ENCODE peak calls at places on chromosomes 16 and 17, in four cellular contexts. S, B, P and U are unnamed samples.

GRCh38 chr17:67431210-67432015 is 54.3 kb downstream of the PITPNC1 start:
- DNase-seq in S (peak; percentile 12), B (no peak), P (no peak), U (no peak)

GRCh38 chr16:11036040-11036439 is 91.7 kb downstream of the CLEC16A start:
- DNase-seq in S (no peak), B (no peak), P (no peak), U (no peak)

GRCh38 chr17:13541032-13541480 is 60.7 kb downstream of the HS3ST3A1 start:
- DNase-seq in S (no peak), B (no peak), P (no peak), U (no peak)

GRCh38 chr16:50067290-50067853 is 1.6 kb downstream of the HEATR3 start:
- DNase-seq in S (no peak), B (peak; percentile 79), P (no peak), U (peak; percentile 47)

GRCh38 chr16:51150894-51151320 is at the start of gene SALL1:
- DNase-seq in S (no peak), B (no peak), P (no peak), U (no peak)

GRCh38 chr17:4839221-4839620 is 6.1 kb downstream of the MINK1 start:
- DNase-seq in S (no peak), B (no peak), P (no peak), U (no peak)

GRCh38 chr17:72399023-72399607 is 278.3 kb downstream of the SOX9 start:
- DNase-seq in S (no peak), B (no peak), P (no peak), U (no peak)

GRCh38 chr17:60525347-60525623 is 757 bp downstream of the APPBP2 start:
- DNase-seq in S (no peak), B (no peak), P (no peak), U (peak; percentile 16)

GRCh38 chr16:87240211-87241134 is 76.7 kb downstream of the C16orf95 start:
- DNase-seq in S (no peak), B (no peak), P (no peak), U (no peak)

GRCh38 chr17:40550608-40551007 is 14.7 kb downstream of the CCR7 start:
- DNase-seq in S (no peak), B (no peak), P (no peak), U (no peak)

GRCh38 chr17:50139950-50140885 is 10.3 kb upstream of the SAMD14 start:
- DNase-seq in S (peak; percentile 89), B (peak; percentile 77), P (no peak), U (peak; percentile 92)

GRCh38 chr17:59807892-59808509 is 84.7 kb downstream of the TUBD1 start:
- DNase-seq in S (no peak), B (no peak), P (no peak), U (no peak)

GRCh38 chr16:74603848-74604247 is 3.1 kb downstream of the GLG1 start:
- DNase-seq in S (no peak), B (peak; percentile 33), P (no peak), U (no peak)

GRCh38 chr17:73624496-73624988 is 19.7 kb downstream of the SDK2 start:
- DNase-seq in S (no peak), B (no peak), P (no peak), U (no peak)

DNA sequence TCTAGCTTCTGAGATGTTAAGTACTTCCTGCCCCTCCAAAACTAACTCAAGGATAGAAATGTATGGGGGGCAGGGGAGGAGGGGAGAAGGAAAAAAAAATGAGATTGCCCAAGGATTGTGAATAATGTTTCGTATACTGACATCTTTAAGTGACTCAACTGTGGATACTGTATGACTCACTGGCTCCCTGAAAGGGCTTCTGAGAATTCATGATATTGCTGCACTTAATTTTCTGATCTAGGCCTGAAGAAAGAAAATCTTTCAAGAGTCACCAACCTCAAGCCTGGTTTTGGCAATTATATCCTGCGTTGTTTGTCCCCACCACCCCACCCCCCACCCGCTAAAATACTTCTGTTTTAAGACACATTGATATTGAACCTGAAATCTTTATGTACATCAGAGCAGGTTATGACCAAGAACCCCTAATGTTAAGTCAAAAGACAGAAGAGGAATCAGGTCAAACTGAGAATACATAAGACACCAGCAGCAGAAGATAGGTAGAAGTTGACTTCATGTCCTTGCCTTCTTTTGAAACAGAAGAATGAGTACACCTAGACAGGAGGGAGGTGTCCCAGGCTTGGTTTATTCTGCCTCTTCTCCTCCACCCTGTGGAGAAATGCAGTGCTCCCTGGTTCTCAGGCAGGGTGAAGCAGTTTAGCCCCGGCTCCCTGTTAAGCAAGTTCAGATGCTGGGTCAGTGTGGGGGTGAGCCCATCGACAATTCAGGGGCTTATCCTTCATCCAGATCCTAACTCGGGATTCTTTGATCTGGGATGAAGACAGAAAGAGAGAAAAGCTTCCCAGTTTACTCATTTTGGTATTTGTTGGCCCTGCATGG is 3.3 kb upstream of the FBXL20 start:
- DNase-seq in S (peak; percentile 20), B (no peak), P (no peak), U (no peak)
- TF ChIP-seq CREB1 in S (no peak), B (no peak), P (no peak), U (no peak)

GRCh38 chr16:84190731-84191388 is at the start of gene ADAD2:
- DNase-seq in S (peak; percentile 87), B (no peak), P (no peak), U (peak; percentile 84)
- TF ChIP-seq JUNB in S (no peak), B (no peak), P (no peak), U (no peak)

DNA sequence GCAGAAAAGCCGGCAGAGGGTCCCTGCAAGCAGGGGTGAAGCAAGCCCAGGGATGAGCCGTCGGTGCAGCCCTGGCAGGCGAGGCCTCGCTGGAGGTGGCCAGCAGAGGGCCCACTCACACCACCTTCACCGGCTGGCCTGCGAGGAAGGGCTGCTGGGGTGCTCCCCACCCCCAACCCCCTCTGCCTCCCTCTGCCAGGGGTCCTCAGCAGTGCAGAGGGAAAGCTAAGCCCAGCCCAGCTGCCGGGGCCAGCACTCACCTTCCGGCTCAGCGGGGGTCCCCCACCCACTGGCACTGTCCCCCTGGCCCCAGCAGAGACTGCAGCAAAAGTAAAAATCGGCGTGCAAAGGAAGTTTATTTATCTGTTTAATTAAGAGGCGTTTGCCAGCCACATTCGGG is 113.4 kb downstream of the ENGASE start:
- DNase-seq in S (peak; percentile 72), B (no peak), P (no peak), U (peak; percentile 85)
- TF ChIP-seq CREB1 in S (no peak), B (no peak), P (no peak), U (no peak)

GRCh38 chr17:33291248-33292183 is 1.6 kb downstream of the ASIC2 start:
- DNase-seq in S (peak; percentile 22), B (no peak), P (no peak), U (peak; percentile 71)
- TF ChIP-seq JUNB in S (no peak), B (no peak), P (no peak), U (no peak)

GRCh38 chr16:85916141-85916890 is 17.4 kb downstream of the IRF8 start:
- DNase-seq in S (no peak), B (peak; percentile 62), P (no peak), U (no peak)
- TF ChIP-seq CREB1 in S (peak; percentile 31), B (no peak), P (no peak), U (no peak)

GRCh38 chr16:80027007-80027965 is 426.7 kb upstream of the MAF start:
- DNase-seq in S (peak; percentile 76), B (peak; percentile 80), P (peak; percentile 19), U (peak; percentile 35)
- TF ChIP-seq JUNB in S (peak; percentile 89), B (peak; percentile 80), P (peak; percentile 63), U (no peak)

GRCh38 chr16:23434380-23434779 is 18.6 kb downstream of the COG7 start:
- DNase-seq in S (peak; percentile 58), B (peak; percentile 83), P (peak; percentile 40), U (peak; percentile 75)
- TF ChIP-seq CREB1 in S (no peak), B (no peak), P (no peak), U (no peak)